ENCODE peak calls at places on chromosomes 12 and 14, in ten cellular contexts. N, V, P, G, C, M, H, B, K and D are unnamed samples.

GRCh38 chr12:4496145-4496838 is 42.4 kb upstream of the RAD51AP1 start:
- DNase-seq in P (no peak), C (no peak), M (no peak), K (no peak), B (no peak), G (no peak), H (no peak), N (no peak), V (no peak), D (no peak)

GRCh38 chr12:40730281-40730680 is 38.0 kb downstream of the CNTN1 start:
- DNase-seq in P (no peak), V (no peak), C (no peak), K (peak; percentile 15), N (no peak), G (no peak), M (no peak), B (no peak), H (no peak), D (no peak)

GRCh38 chr14:59582845-59583509 is 6.4 kb upstream of the CCDC175 start:
- DNase-seq in V (no peak), N (no peak), B (no peak), P (no peak), C (no peak), K (no peak), M (no peak), H (no peak), G (no peak), D (no peak)

GRCh38 chr12:69435644-69436043 is 34.5 kb upstream of the FRS2 start:
- DNase-seq in C (peak; percentile 5), M (peak; percentile 59), B (no peak), K (no peak), P (peak; percentile 29), H (no peak), V (no peak), N (no peak), G (no peak), D (peak; percentile 90)

GRCh38 chr12:71283883-71284282 is 126.1 kb upstream of the TSPAN8 start:
- DNase-seq in M (no peak), N (no peak), H (no peak), V (no peak), C (no peak), G (no peak), K (no peak), P (no peak), B (no peak), D (no peak)

GRCh38 chr14:90274808-90275454 is 18.6 kb downstream of the PSMC1 start:
- DNase-seq in K (peak; percentile 84), G (no peak), H (no peak), P (peak; percentile 86), B (peak; percentile 88), C (peak; percentile 79), V (no peak), M (peak; percentile 82), N (no peak), D (peak; percentile 49)

GRCh38 chr12:77816196-77816595 is 14.5 kb upstream of the NAV3 start:
- DNase-seq in N (no peak), M (no peak), P (no peak), C (no peak), B (no peak), V (no peak), K (no peak), G (no peak), H (no peak), D (no peak)

GRCh38 chr12:41556176-41556575 is 368.1 kb downstream of the PDZRN4 start:
- DNase-seq in B (no peak), V (no peak), C (no peak), P (no peak), H (no peak), M (no peak), N (no peak), K (peak; percentile 13), G (no peak), D (no peak)

GRCh38 chr14:70013269-70013873 is 134.2 kb downstream of the SMOC1 start:
- DNase-seq in H (no peak), C (peak; percentile 25), K (peak; percentile 42), P (peak; percentile 22), N (peak; percentile 36), B (no peak), M (peak; percentile 23), V (no peak), G (no peak), D (no peak)

GRCh38 chr14:54597795-54598443 is 31.0 kb downstream of the SAMD4A start:
- DNase-seq in C (peak; percentile 28), P (peak; percentile 32), B (no peak), M (no peak), V (no peak), N (no peak), H (no peak), G (no peak), K (peak; percentile 88), D (no peak)

GRCh38 chr14:104112609-104113571 is 25.5 kb upstream of the KIF26A start:
- DNase-seq in M (no peak), V (peak; percentile 9), P (no peak), K (no peak), G (no peak), C (no peak), N (no peak), B (no peak), H (no peak), D (no peak)

GRCh38 chr14:88612981-88613380 is 50.1 kb downstream of the ZC3H14 start:
- DNase-seq in H (no peak), N (no peak), B (no peak), V (no peak), P (no peak), G (no peak), K (no peak), M (no peak), C (no peak), D (no peak)

GRCh38 chr14:56005580-56006053 is 112.6 kb upstream of the PELI2 start:
- DNase-seq in M (peak; percentile 46), B (peak; percentile 5), C (peak; percentile 62), V (no peak), G (no peak), H (peak; percentile 47), P (no peak), K (no peak), N (no peak), D (peak; percentile 42)

GRCh38 chr12:75481774-75482173 is 1.2 kb downstream of the GLIPR1 start:
- DNase-seq in B (peak; percentile 43), P (peak; percentile 91), C (peak; percentile 88), H (no peak), N (no peak), K (peak; percentile 48), G (no peak), V (no peak), M (peak; percentile 87), D (peak; percentile 78)

GRCh38 chr12:57771271-57771872 is 533 bp downstream of the METTL1 start:
- DNase-seq in H (peak; percentile 95), C (peak; percentile 94), V (peak; percentile 90), N (peak; percentile 92), K (peak; percentile 85), B (peak; percentile 91), G (peak; percentile 92), P (peak; percentile 95), M (peak; percentile 91), D (peak; percentile 91)
- TF ChIP-seq CTCF in H (no peak), C (no peak), V (no peak), N (no peak), K (no peak), B (no peak), G (no peak), P (no peak), M (no peak), D (no peak)

DNA sequence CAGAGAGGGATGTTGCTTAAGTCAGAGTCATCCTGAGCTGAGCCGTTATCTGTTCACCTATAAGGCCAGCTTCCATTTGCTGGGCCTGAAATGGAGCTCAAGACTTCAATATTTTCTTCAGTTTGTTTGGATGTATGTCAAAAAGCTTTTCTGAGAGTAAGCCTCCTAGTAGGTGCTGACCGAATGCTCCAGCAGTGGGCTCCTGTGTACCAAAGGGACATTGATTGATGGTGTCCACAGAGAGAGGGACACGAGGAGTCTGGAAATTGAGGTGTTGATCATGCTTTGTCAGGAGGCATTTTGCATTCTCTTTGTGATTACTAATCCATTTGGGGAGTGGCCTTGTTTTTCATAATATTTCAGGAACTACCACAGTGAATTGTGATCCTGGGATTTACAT is 107.7 kb upstream of the SLC38A2 start:
- DNase-seq in B (no peak), G (no peak), C (no peak), H (no peak), K (peak; percentile 42), P (no peak), N (no peak), V (no peak), M (no peak), D (no peak)
- H3K4me3 ChIP-seq in B (no peak overlapping the region), G (no peak overlapping the region), C (no peak overlapping the region), H (no peak overlapping the region), K (no peak overlapping the region), P (no peak overlapping the region), N (no peak overlapping the region), V (no peak overlapping the region), M (no peak overlapping the region), D (no peak overlapping the region)

GRCh38 chr12:87021400-87021799 is 765.2 kb upstream of the MGAT4C start:
- DNase-seq in B (no peak), C (no peak), G (no peak), M (no peak), V (no peak), H (no peak), K (no peak), P (no peak), N (no peak), D (no peak)
- TF ChIP-seq CTCF in B (no peak), C (no peak), G (no peak), M (no peak), V (no peak), H (no peak), K (no peak), P (no peak), N (no peak), D (no peak)

GRCh38 chr12:2692156-2692555 is 102.6 kb upstream of the FKBP4 start:
- DNase-seq in N (peak; percentile 47), V (no peak), K (no peak), C (no peak), M (no peak), P (no peak), G (peak; percentile 10), B (no peak), H (no peak), D (no peak)

GRCh38 chr12:2691340-2692111 is 103.2 kb upstream of the FKBP4 start:
- DNase-seq in C (peak; percentile 16), M (peak; percentile 3), P (no peak), K (peak; percentile 4), H (no peak), N (peak; percentile 85), V (no peak), B (no peak), G (peak; percentile 27), D (no peak)

GRCh38 chr12:2689879-2690278 is 104.9 kb upstream of the FKBP4 start:
- DNase-seq in B (no peak), M (no peak), V (no peak), C (no peak), G (peak; percentile 23), N (no peak), K (no peak), P (no peak), H (no peak), D (no peak)

GRCh38 chr12:2690348-2691000 is 104.3 kb upstream of the FKBP4 start:
- DNase-seq in B (no peak), H (no peak), G (peak; percentile 17), N (no peak), V (no peak), M (no peak), C (no peak), K (no peak), P (no peak), D (no peak)

DNA sequence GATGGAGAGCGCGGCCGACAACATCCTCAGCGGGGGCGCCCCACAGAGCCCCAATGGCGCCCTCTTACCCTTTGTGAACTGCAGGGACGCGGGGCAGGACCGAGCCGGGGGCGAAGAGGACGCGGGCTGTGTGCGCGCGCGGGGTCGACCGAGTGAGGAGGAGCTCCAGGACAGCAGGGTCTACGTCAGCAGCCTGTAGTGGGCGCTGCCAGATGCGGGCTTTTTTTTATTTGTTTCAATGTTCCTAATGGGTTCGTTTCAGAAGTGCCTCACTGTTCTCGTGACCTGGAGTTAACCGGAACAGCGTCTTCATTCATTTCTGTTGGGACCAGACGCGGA is 103.8 kb upstream of the FKBP4 start:
- DNase-seq in M (peak; percentile 18), N (peak; percentile 68), C (peak; percentile 51), G (peak; percentile 27), P (no peak), B (no peak), K (peak; percentile 9), H (no peak), V (no peak), D (no peak)
- H3K4me3 ChIP-seq in M (peak overlapping the region; percentile 29), N (peak overlapping the region; percentile 62), C (peak overlapping the region; percentile 15), G (no peak overlapping the region), P (no peak overlapping the region), B (peak overlapping the region; percentile 30), K (peak overlapping the region; percentile 38), H (peak overlapping the region; percentile 18), V (peak overlapping the region; percentile 59), D (no peak overlapping the region)